ENCODE peak calls at places on chromosomes 11 and 22, in four cellular contexts. One of them, this sample, is unnamed.

GRCh38 chr11:118241191-118242098 is 10.7 kb downstream of the MPZL3 start:
- DNase-seq in AG10803: no peak
- DNase-seq in right atrium auricular region: no peak
- DNase-seq in mesendoderm: peak; percentile 38
- DNase-seq in this sample: no peak

GRCh38 chr11:73184953-73185671 is 33.0 kb upstream of the P2RY2 start:
- DNase-seq in right atrium auricular region: peak; percentile 77
- DNase-seq in AG10803: peak; percentile 53
- DNase-seq in mesendoderm: peak; percentile 64
- DNase-seq in this sample: peak; percentile 76

GRCh38 chr11:34161812-34162506 is 56.5 kb downstream of the NAT10 start:
- DNase-seq in mesendoderm: peak; percentile 76
- DNase-seq in right atrium auricular region: no peak
- DNase-seq in AG10803: no peak
- DNase-seq in this sample: no peak

GRCh38 chr22:44351685-44352377 is 39.1 kb upstream of the SHISAL1 start:
- DNase-seq in right atrium auricular region: peak; percentile 79
- DNase-seq in mesendoderm: peak; percentile 94
- DNase-seq in AG10803: peak; percentile 94
- DNase-seq in this sample: peak; percentile 70

GRCh38 chr22:46841528-46841927 is 79.1 kb downstream of the TBC1D22A start:
- DNase-seq in mesendoderm: no peak
- DNase-seq in AG10803: no peak
- DNase-seq in right atrium auricular region: no peak
- DNase-seq in this sample: no peak

GRCh38 chr11:4464216-4465159 is 15.4 kb downstream of the OR52K2 start:
- DNase-seq in AG10803: peak; percentile 7
- DNase-seq in right atrium auricular region: no peak
- DNase-seq in mesendoderm: peak; percentile 14
- DNase-seq in this sample: peak; percentile 17

GRCh38 chr22:23227380-23227779 is 47.1 kb downstream of the BCR start:
- DNase-seq in right atrium auricular region: no peak
- DNase-seq in AG10803: no peak
- DNase-seq in mesendoderm: no peak
- DNase-seq in this sample: no peak

GRCh38 chr22:50274311-50274710 is 4.1 kb upstream of the MAPK11 start:
- DNase-seq in AG10803: peak; percentile 63
- DNase-seq in mesendoderm: no peak
- DNase-seq in right atrium auricular region: peak; percentile 68
- DNase-seq in this sample: peak; percentile 60

GRCh38 chr11:114044042-114044871 is 15.3 kb upstream of the ZBTB16 start:
- DNase-seq in right atrium auricular region: no peak
- DNase-seq in mesendoderm: no peak
- DNase-seq in AG10803: no peak
- DNase-seq in this sample: peak; percentile 20

GRCh38 chr22:44584256-44584902 is 86.3 kb upstream of the RTL6 start:
- DNase-seq in AG10803: no peak
- DNase-seq in mesendoderm: no peak
- DNase-seq in right atrium auricular region: no peak
- DNase-seq in this sample: no peak

GRCh38 chr11:94125408-94126120 is 3.1 kb upstream of the PANX1 start:
- DNase-seq in right atrium auricular region: no peak
- DNase-seq in mesendoderm: no peak
- DNase-seq in AG10803: peak; percentile 75
- DNase-seq in this sample: no peak

GRCh38 chr22:36569999-36570398 is 41.0 kb upstream of the EIF3D start:
- DNase-seq in right atrium auricular region: no peak
- DNase-seq in mesendoderm: peak; percentile 80
- DNase-seq in AG10803: peak; percentile 55
- DNase-seq in this sample: peak; percentile 86

GRCh38 chr11:107598225-107599139 is 7.5 kb downstream of the ELMOD1 start:
- DNase-seq in right atrium auricular region: no peak
- DNase-seq in mesendoderm: peak; percentile 49
- DNase-seq in AG10803: no peak
- DNase-seq in this sample: peak; percentile 73

GRCh38 chr11:35487532-35488078 is 37.8 kb downstream of the PAMR1 start:
- DNase-seq in mesendoderm: peak; percentile 88
- DNase-seq in AG10803: peak; percentile 77
- DNase-seq in right atrium auricular region: peak; percentile 61
- DNase-seq in this sample: peak; percentile 94

GRCh38 chr22:34992672-34993071 is 73.3 kb upstream of the ISX start:
- DNase-seq in mesendoderm: peak; percentile 62
- DNase-seq in right atrium auricular region: no peak
- DNase-seq in AG10803: no peak
- DNase-seq in this sample: peak; percentile 49

GRCh38 chr11:70547821-70548670 is 149.7 kb downstream of the CTTN start:
- DNase-seq in mesendoderm: no peak
- DNase-seq in AG10803: no peak
- DNase-seq in right atrium auricular region: no peak
- DNase-seq in this sample: no peak

GRCh38 chr11:40435344-40435743 is 1024.1 kb downstream of the LRRC4C start:
- DNase-seq in AG10803: no peak
- DNase-seq in right atrium auricular region: no peak
- DNase-seq in mesendoderm: no peak
- DNase-seq in this sample: no peak

GRCh38 chr22:28008649-28009048 is 89.6 kb upstream of the PITPNB start:
- DNase-seq in right atrium auricular region: no peak
- DNase-seq in AG10803: no peak
- DNase-seq in mesendoderm: no peak
- DNase-seq in this sample: no peak

This sample was measured in GM23338.